ENCODE peak calls at places on chromosomes 2 and 18, in six cellular contexts. T, S, P, A, R and I are unnamed samples. For H3K4me1, the result is how much of the 10 kb centered on the place peaks cover.

GRCh38 chr2:201880620-201881381 is 74.5 kb downstream of the CDK15 start:
- DNase-seq in S (peak), P (no peak), T (no peak), R (no peak), A (peak), I (no peak)

GRCh38 chr2:98114643-98115355 is 27.8 kb downstream of the VWA3B start:
- DNase-seq in T (no peak), S (no peak), P (no peak), A (no peak), R (no peak), I (no peak)

GRCh38 chr2:174012347-174013309 is 47.5 kb upstream of the SP3 start:
- DNase-seq in R (peak), S (peak), T (peak), A (no peak), P (peak), I (peak)

GRCh38 chr2:27092696-27093429 is 6.3 kb downstream of the KHK start:
- DNase-seq in T (no peak), S (no peak), P (no peak), A (peak), R (no peak), I (no peak)

GRCh38 chr2:26450031-26450635 is 27.8 kb downstream of the OTOF start:
- DNase-seq in S (no peak), T (no peak), P (no peak), R (no peak), A (no peak), I (no peak)

GRCh38 chr18:56843241-56843640 is 192.1 kb downstream of the WDR7 start:
- DNase-seq in S (no peak), A (no peak), T (no peak), R (no peak), P (no peak), I (no peak)

GRCh38 chr2:152098033-152098797 is 629 bp downstream of the CACNB4 start:
- DNase-seq in P (peak), A (no peak), S (peak), R (peak), T (no peak), I (no peak)

GRCh38 chr2:231198291-231199173 is at the start of gene ARMC9:
- DNase-seq in R (peak), T (peak), S (peak), P (peak), A (peak), I (peak)

GRCh38 chr2:138373993-138374408 is 127.6 kb upstream of the SPOPL start:
- DNase-seq in S (no peak), A (peak), R (no peak), P (no peak), T (no peak), I (no peak)

GRCh38 chr2:129092871-129093385 is 774.3 kb upstream of the HS6ST1 start:
- DNase-seq in S (no peak), P (no peak), A (no peak), T (no peak), R (no peak), I (no peak)

GRCh38 chr2:216066255-216066654 is 15.4 kb downstream of the PECR start:
- DNase-seq in R (no peak), P (no peak), T (no peak), S (no peak), A (no peak), I (no peak)

GRCh38 chr2:207157727-207158126 is 8.0 kb downstream of the KLF7 start:
- DNase-seq in S (no peak), T (no peak), P (no peak), R (no peak), A (no peak), I (no peak)

GRCh38 chr2:207161247-207161646 is 4.5 kb downstream of the KLF7 start:
- DNase-seq in A (no peak), P (no peak), T (no peak), R (no peak), S (no peak), I (no peak)

GRCh38 chr2:207160115-207160514 is 5.6 kb downstream of the KLF7 start:
- DNase-seq in R (no peak), A (no peak), P (no peak), S (no peak), T (no peak), I (no peak)

GRCh38 chr2:207157162-207157481 is 8.6 kb downstream of the KLF7 start:
- DNase-seq in P (no peak), S (no peak), T (no peak), A (no peak), R (no peak), I (no peak)

GRCh38 chr2:207159002-207159401 is 6.7 kb downstream of the KLF7 start:
- DNase-seq in S (no peak), A (no peak), R (no peak), T (no peak), P (no peak), I (no peak)
- H3K4me1 ChIP-seq in S (under half), A (under half), R (half or more), T (under half), P (half or more), I (under half)

GRCh38 chr18:24009246-24009645 is 5.3 kb upstream of the TTC39C start:
- DNase-seq in A (no peak), T (no peak), R (no peak), P (no peak), S (no peak), I (no peak)
- H3K27ac ChIP-seq in A (no peak), T (no peak), R (no peak), P (no peak), S (no peak), I (peak)

GRCh38 chr18:59915606-59916005 is 15.8 kb downstream of the PMAIP1 start:
- DNase-seq in P (no peak), R (no peak), S (no peak), T (no peak), A (no peak), I (no peak)

GRCh38 chr18:59916746-59917145 is 16.9 kb downstream of the PMAIP1 start:
- DNase-seq in R (no peak), T (no peak), P (no peak), S (no peak), A (no peak), I (no peak)

GRCh38 chr18:59919026-59919425 is 19.2 kb downstream of the PMAIP1 start:
- DNase-seq in S (no peak), R (no peak), A (no peak), T (no peak), P (no peak), I (no peak)

GRCh38 chr18:59918320-59918755 is 18.5 kb downstream of the PMAIP1 start:
- DNase-seq in R (peak), A (peak), T (no peak), P (no peak), S (no peak), I (no peak)

GRCh38 chr18:59917422-59917821 is 17.6 kb downstream of the PMAIP1 start:
- DNase-seq in R (no peak), A (no peak), P (no peak), T (no peak), S (no peak), I (no peak)
- H3K4me1 ChIP-seq in R (under half), A (under half), P (under half), T (under half), S (under half), I (under half)

GRCh38 chr2:226740039-226740648 is 59.5 kb downstream of the IRS1 start:
- DNase-seq in S (no peak), R (no peak), A (no peak), P (no peak), T (no peak), I (no peak)
- H3K27ac ChIP-seq in S (no peak), R (peak), A (no peak), P (peak), T (peak), I (no peak)

GRCh38 chr2:134295441-134295840 is 41.6 kb downstream of the MGAT5 start:
- DNase-seq in A (no peak), R (no peak), P (no peak), T (no peak), S (no peak), I (no peak)
- H3K4me1 ChIP-seq in A (under half), R (half or more), P (under half), T (under half), S (under half), I (under half)

DNA sequence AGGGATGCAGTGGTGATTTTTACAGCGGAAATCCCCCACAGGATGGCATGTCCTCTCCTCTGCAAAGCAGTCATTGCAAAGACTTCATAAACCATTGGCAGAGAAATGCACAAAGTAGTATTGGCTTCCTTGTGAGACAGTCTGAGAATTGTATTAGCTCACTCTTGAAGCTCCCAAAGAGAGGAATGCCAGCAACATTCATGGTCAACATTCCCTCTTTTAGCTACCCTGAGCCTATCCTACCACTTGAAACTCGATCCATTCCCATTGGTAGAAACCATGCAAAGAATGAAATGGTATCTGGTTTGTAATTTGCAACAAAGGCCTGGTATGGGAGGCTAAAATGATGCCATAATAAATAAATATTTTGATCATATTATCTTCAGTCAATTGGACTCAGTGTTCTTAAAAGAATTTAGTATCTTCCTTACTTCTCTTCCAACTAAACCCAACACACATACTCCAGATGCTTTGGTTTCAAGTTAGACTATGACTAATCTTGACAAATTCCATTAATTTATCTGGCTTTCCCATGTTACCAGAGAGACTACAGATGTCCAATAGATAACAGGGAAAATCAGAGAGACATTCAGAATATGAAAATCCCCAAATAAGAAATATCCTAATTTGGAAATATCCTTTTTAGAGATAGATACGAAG is 102.8 kb downstream of the DHRS9 start:
- DNase-seq in S (no peak), A (no peak), P (no peak), T (no peak), R (no peak), I (no peak)
- H3K27ac ChIP-seq in S (no peak), A (no peak), P (no peak), T (no peak), R (no peak), I (no peak)

GRCh38 chr18:79518683-79519128 is 123.0 kb downstream of the NFATC1 start:
- DNase-seq in A (no peak), S (peak), R (no peak), T (peak), P (no peak), I (no peak)
- H3K4me1 ChIP-seq in A (under half), S (under half), R (under half), T (under half), P (under half), I (half or more)